ENCODE peak calls at places on chromosome X, in seven cellular contexts. G is A549, J is suprapubic skin, K is heart right ventricle, V is cardiac muscle cell, P is fibroblast of lung, A is uterus. C is an unnamed sample.

GRCh38 chrX:3066555-3066954 is 25.3 kb downstream of the ARSF start:
- DNase-seq in G (no peak), J (no peak), K (peak), V (no peak), P (peak), A (no peak), C (peak)

GRCh38 chrX:154719132-154719675 is 31.7 kb downstream of the GAB3 start:
- DNase-seq in G (no peak), J (no peak), K (no peak), V (no peak), P (peak), A (no peak), C (no peak)

GRCh38 chrX:154775611-154776349 is 13.1 kb downstream of the DKC1 start:
- DNase-seq in G (no peak), J (no peak), K (peak), V (peak), P (peak), A (no peak), C (no peak)

GRCh38 chrX:41553688-41554087 is 106.5 kb downstream of the NYX start:
- DNase-seq in G (no peak), J (no peak), K (no peak), V (no peak), P (peak), A (no peak), C (no peak)

GRCh38 chrX:9668537-9668936 is 97.1 kb downstream of the GPR143 start:
- DNase-seq in G (no peak), J (no peak), K (no peak), V (no peak), P (peak), A (no peak), C (no peak)

GRCh38 chrX:84729809-84730208 is 227.6 kb upstream of the HDX start:
- DNase-seq in G (peak), J (no peak), K (no peak), V (peak), P (peak), A (no peak), C (no peak)

GRCh38 chrX:47241201-47242011 is 8.6 kb downstream of the USP11 start:
- DNase-seq in G (no peak), J (no peak), K (no peak), V (no peak), P (no peak), A (no peak), C (no peak)

GRCh38 chrX:22063284-22063683 is 31.2 kb downstream of the PHEX start:
- DNase-seq in G (no peak), J (no peak), K (no peak), V (no peak), P (peak), A (no peak), C (no peak)

GRCh38 chrX:136662976-136663375 is 15.0 kb downstream of the CD40LG start:
- DNase-seq in G (no peak), J (no peak), K (no peak), V (no peak), P (no peak), A (no peak), C (no peak)

GRCh38 chrX:101686574-101686973 is 26.9 kb upstream of the ARMCX2 start:
- DNase-seq in G (no peak), J (no peak), K (no peak), V (no peak), P (no peak), A (no peak), C (no peak)

GRCh38 chrX:13666836-13667235 is 13.9 kb downstream of the TCEANC start:
- DNase-seq in G (no peak), J (no peak), K (no peak), V (no peak), P (no peak), A (no peak), C (no peak)

GRCh38 chrX:129452523-129452922 is 70.8 kb downstream of the SMARCA1 start:
- DNase-seq in G (no peak), J (no peak), K (no peak), V (no peak), P (no peak), A (no peak), C (no peak)

GRCh38 chrX:22097295-22097694 is 65.2 kb downstream of the PHEX start:
- DNase-seq in G (peak), J (no peak), K (no peak), V (no peak), P (peak), A (no peak), C (no peak)

GRCh38 chrX:111159232-111159631 is 63.2 kb downstream of the PAK3 start:
- DNase-seq in G (no peak), J (no peak), K (no peak), V (no peak), P (no peak), A (no peak), C (no peak)

GRCh38 chrX:54044126-54044876 is at the start of gene PHF8:
- DNase-seq in G (peak), J (peak), K (peak), V (peak), P (peak), A (peak), C (peak)

GRCh38 chrX:22662776-22663175 is 337.0 kb upstream of the DDX53 start:
- DNase-seq in G (no peak), J (no peak), K (no peak), V (no peak), P (no peak), A (no peak), C (no peak)

GRCh38 chrX:1673337-1673736 is 58.5 kb downstream of the ASMT start:
- DNase-seq in G (peak), J (peak), K (no peak), V (peak), P (no peak), A (no peak), C (no peak)

GRCh38 chrX:15877380-15877779 is 22.8 kb upstream of the AP1S2 start:
- DNase-seq in G (no peak), J (no peak), K (peak), V (no peak), P (peak), A (no peak), C (no peak)

GRCh38 chrX:30992381-30992904 is 79.4 kb downstream of the FTHL17 start:
- DNase-seq in G (no peak), J (no peak), K (no peak), V (peak), P (peak), A (no peak), C (peak)

GRCh38 chrX:49059209-49060191 is 701 bp downstream of the CCDC120 start:
- DNase-seq in G (no peak), J (no peak), K (no peak), V (no peak), P (no peak), A (no peak), C (peak)
- H3K27ac ChIP-seq in G (no peak), J (peak), K (no peak), V (no peak), P (no peak), A (peak), C (peak)

GRCh38 chrX:56761167-56761566 is 32.1 kb downstream of the NBDY start:
- DNase-seq in G (no peak), J (no peak), K (no peak), V (no peak), P (no peak), A (no peak), C (no peak)

GRCh38 chrX:56764153-56764974 is 35.3 kb downstream of the NBDY start:
- DNase-seq in G (peak), J (no peak), K (peak), V (peak), P (peak), A (peak), C (peak)

GRCh38 chrX:56763556-56764152 is 34.6 kb downstream of the NBDY start:
- DNase-seq in G (no peak), J (no peak), K (no peak), V (no peak), P (peak), A (peak), C (no peak)

GRCh38 chrX:56762220-56762619 is 33.2 kb downstream of the NBDY start:
- DNase-seq in G (no peak), J (no peak), K (no peak), V (no peak), P (no peak), A (no peak), C (no peak)

GRCh38 chrX:56762707-56763555 is 33.9 kb downstream of the NBDY start:
- DNase-seq in G (no peak), J (no peak), K (no peak), V (no peak), P (no peak), A (no peak), C (no peak)
- H3K4me3 ChIP-seq in G (no peak), J (no peak), K (no peak), V (no peak), P (no peak), A (no peak), C (no peak)

GRCh38 chrX:130699618-130700017 is 203.4 kb downstream of the ENOX2 start:
- DNase-seq in G (no peak), J (no peak), K (no peak), V (no peak), P (no peak), A (no peak), C (no peak)

GRCh38 chrX:130700629-130701028 is 202.4 kb downstream of the ENOX2 start:
- DNase-seq in G (no peak), J (no peak), K (no peak), V (no peak), P (no peak), A (no peak), C (no peak)

GRCh38 chrX:130704053-130705038 is 198.7 kb downstream of the ENOX2 start:
- DNase-seq in G (peak), J (no peak), K (no peak), V (no peak), P (peak), A (no peak), C (no peak)

GRCh38 chrX:130702867-130703707 is 199.9 kb downstream of the ENOX2 start:
- DNase-seq in G (no peak), J (no peak), K (no peak), V (no peak), P (peak), A (no peak), C (no peak)

DNA sequence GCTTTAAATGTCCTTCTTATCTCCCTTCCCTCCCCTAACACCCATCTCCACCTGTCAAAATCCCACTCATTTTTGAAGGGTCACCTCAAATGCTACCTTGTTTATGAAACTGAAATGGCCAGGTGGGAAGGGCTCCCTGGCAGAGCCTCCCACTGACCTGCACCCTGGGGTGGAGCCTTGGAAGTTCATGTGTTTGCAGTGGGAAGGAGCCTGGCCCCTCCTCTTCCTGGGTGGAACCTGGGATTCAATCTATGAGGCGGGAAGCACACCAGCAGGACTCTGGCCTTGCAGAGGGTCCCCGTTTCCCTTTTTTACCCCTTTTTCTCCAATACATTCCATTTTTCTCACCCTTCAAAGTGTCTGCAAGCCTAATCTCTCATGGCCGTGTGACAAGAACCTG is 197.4 kb downstream of the ENOX2 start:
- DNase-seq in G (peak), J (no peak), K (no peak), V (no peak), P (no peak), A (no peak), C (no peak)
- TF ChIP-seq CTCF in G (no peak), J (no peak), K (no peak), V (no peak), P (no peak), A (no peak), C (no peak)

GRCh38 chrX:139883984-139884383 is 48.9 kb downstream of the ATP11C start:
- DNase-seq in G (no peak), J (no peak), K (no peak), V (no peak), P (no peak), A (no peak), C (no peak)

GRCh38 chrX:139881572-139881971 is 51.3 kb downstream of the ATP11C start:
- DNase-seq in G (no peak), J (no peak), K (peak), V (no peak), P (peak), A (no peak), C (no peak)

GRCh38 chrX:139877710-139878414 is 55.0 kb downstream of the ATP11C start:
- DNase-seq in G (peak), J (no peak), K (no peak), V (no peak), P (no peak), A (no peak), C (no peak)

GRCh38 chrX:139882299-139882698 is 50.6 kb downstream of the ATP11C start:
- DNase-seq in G (no peak), J (no peak), K (no peak), V (no peak), P (peak), A (no peak), C (no peak)

GRCh38 chrX:139881130-139881529 is 51.7 kb downstream of the ATP11C start:
- DNase-seq in G (no peak), J (no peak), K (no peak), V (no peak), P (peak), A (no peak), C (no peak)
- H3K27ac ChIP-seq in G (no peak), J (no peak), K (peak), V (no peak), P (peak), A (no peak), C (no peak)

GRCh38 chrX:44906542-44906941 is 33.6 kb downstream of the KDM6A start:
- DNase-seq in G (no peak), J (no peak), K (no peak), V (no peak), P (no peak), A (no peak), C (no peak)

GRCh38 chrX:44906041-44906440 is 33.1 kb downstream of the KDM6A start:
- DNase-seq in G (no peak), J (no peak), K (no peak), V (no peak), P (no peak), A (no peak), C (no peak)

GRCh38 chrX:44904542-44905115 is 31.6 kb downstream of the KDM6A start:
- DNase-seq in G (no peak), J (no peak), K (no peak), V (no peak), P (peak), A (no peak), C (no peak)

GRCh38 chrX:44908198-44908597 is 35.2 kb downstream of the KDM6A start:
- DNase-seq in G (no peak), J (no peak), K (no peak), V (no peak), P (peak), A (no peak), C (no peak)

DNA sequence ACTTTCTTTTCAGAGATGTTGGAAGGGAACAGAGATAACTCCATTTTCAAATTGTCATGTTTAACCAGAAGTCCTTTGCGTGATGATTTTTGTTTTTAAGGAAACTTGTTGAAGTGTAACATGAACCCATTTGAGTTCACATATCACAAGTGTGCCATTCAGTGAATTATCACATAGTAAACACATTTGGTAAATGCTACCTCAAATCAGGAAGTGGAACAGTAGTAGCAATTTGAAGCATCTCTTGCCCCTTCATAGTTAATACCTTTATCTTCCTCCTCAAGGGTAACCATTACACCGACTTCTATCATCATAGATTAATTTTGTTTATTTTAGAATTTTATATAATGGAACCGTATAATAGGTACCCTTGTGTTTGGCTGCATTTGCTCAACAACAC is 35.9 kb downstream of the KDM6A start:
- DNase-seq in G (no peak), J (no peak), K (no peak), V (no peak), P (no peak), A (no peak), C (no peak)
- H3K4me3 ChIP-seq in G (no peak), J (no peak), K (no peak), V (no peak), P (no peak), A (no peak), C (no peak)

GRCh38 chrX:150544222-150544787 is 24.1 kb upstream of the MTM1 start:
- DNase-seq in G (peak), J (no peak), K (no peak), V (peak), P (no peak), A (no peak), C (no peak)
- TF ChIP-seq CTCF in G (no peak), J (no peak), K (no peak), V (no peak), P (no peak), A (no peak), C (no peak)

GRCh38 chrX:49243166-49243565 is 7.9 kb downstream of the CCDC22 start:
- DNase-seq in G (no peak), J (no peak), K (no peak), V (no peak), P (no peak), A (no peak), C (no peak)
- H3K27ac ChIP-seq in G (peak), J (no peak), K (no peak), V (no peak), P (no peak), A (no peak), C (no peak)

GRCh38 chrX:93673869-93674271 is at the start of gene FAM133A:
- DNase-seq in G (peak), J (no peak), K (peak), V (peak), P (peak), A (no peak), C (no peak)
- H3K4me3 ChIP-seq in G (peak), J (peak), K (peak), V (peak), P (peak), A (peak), C (peak)

C was measured in prostate gland.